ENCODE peak calls at places on chromosomes 3 and 15, in five cellular contexts. G is iPS-NIHi11, T is adipocyte, D is mucosa of descending colon, H is hippocampal formation. P is an unnamed sample.

GRCh38 chr3:14377838-14378169 is 24.6 kb upstream of the SLC6A6 start:
- DNase-seq in T (no peak), G (no peak), D (peak), H (no peak), P (no peak)

GRCh38 chr3:42686832-42687650 is 1.7 kb downstream of the KLHL40 start:
- DNase-seq in T (no peak), H (no peak), D (peak), G (no peak), P (no peak)

GRCh38 chr3:158205994-158206393 is 96.1 kb downstream of the RSRC1 start:
- DNase-seq in G (no peak), H (no peak), T (no peak), D (no peak), P (no peak)

GRCh38 chr15:74300057-74300620 is 64.0 kb downstream of the CCDC33 start:
- DNase-seq in T (no peak), H (no peak), G (peak), D (no peak), P (no peak)

GRCh38 chr3:69932501-69932900 is 67.0 kb upstream of the SAMMSON start:
- DNase-seq in G (no peak), D (no peak), T (peak), H (no peak), P (no peak)

GRCh38 chr15:33068007-33068441 is 126.5 kb downstream of the FMN1 start:
- DNase-seq in D (peak), H (no peak), T (peak), G (peak), P (no peak)

GRCh38 chr3:60582285-60582684 is 669.0 kb downstream of the FHIT start:
- DNase-seq in G (no peak), T (peak), D (no peak), H (peak), P (no peak)

GRCh38 chr15:101684384-101684783 is 32.2 kb upstream of the TM2D3 start:
- DNase-seq in H (no peak), D (no peak), T (peak), G (no peak), P (no peak)

GRCh38 chr15:44468713-44469385 is 41.4 kb downstream of the CTDSPL2 start:
- DNase-seq in T (peak), G (no peak), D (no peak), H (no peak), P (no peak)

GRCh38 chr3:127167315-127168043 is 25.5 kb upstream of the PRR23E start:
- DNase-seq in T (no peak), D (no peak), H (no peak), G (no peak), P (no peak)

GRCh38 chr3:52062499-52062898 is 6.1 kb upstream of the DUSP7 start:
- DNase-seq in D (no peak), T (peak), H (no peak), G (no peak), P (no peak)

GRCh38 chr15:78212008-78212407 is 22.4 kb downstream of the ACSBG1 start:
- DNase-seq in H (no peak), D (no peak), T (no peak), G (no peak), P (no peak)

GRCh38 chr3:25468866-25469319 is 40.8 kb downstream of the RARB start:
- DNase-seq in T (peak), D (no peak), G (no peak), H (peak), P (no peak)

GRCh38 chr15:35019401-35020327 is 31.6 kb upstream of the ZNF770 start:
- DNase-seq in H (no peak), T (peak), G (no peak), D (no peak), P (no peak)

GRCh38 chr15:56469484-56469883 is 4.5 kb upstream of the MNS1 start:
- DNase-seq in G (no peak), H (no peak), T (no peak), D (no peak), P (no peak)

GRCh38 chr3:194184265-194184751 is 48.4 kb downstream of the HES1 start:
- DNase-seq in H (no peak), D (no peak), G (no peak), T (no peak), P (no peak)

GRCh38 chr15:78149805-78150751 is 916 bp downstream of the IDH3A start:
- DNase-seq in H (no peak), T (no peak), D (no peak), G (no peak), P (no peak)